ENCODE peak calls at places on chromosomes 2 and 18, in nine cellular contexts. G is choroid plexus epithelial cell, D is mesendoderm, Z is Panc1, Q is stromal cell of bone marrow, R is A172, S is NAMALWA, L is NCI-H1694 treated with DMSO at 0.1 percent for 48 hours, Y is iPS-NIHi11. M is an unnamed sample.

GRCh38 chr2:232878855-232879617 is 9.0 kb downstream of the SNORC start:
- DNase-seq in G (no peak), D (no peak), Z (no peak), Q (no peak), R (no peak), S (no peak), L (no peak), Y (no peak), M (no peak)

GRCh38 chr2:119387381-119388129 is 20.8 kb downstream of the DBI start:
- DNase-seq in G (peak), D (peak), Z (no peak), Q (peak), R (peak), S (peak), L (peak), Y (no peak), M (peak)

GRCh38 chr18:33875029-33875428 is 297.0 kb downstream of the ASXL3 start:
- DNase-seq in G (no peak), D (no peak), Z (no peak), Q (no peak), R (no peak), S (no peak), L (no peak), Y (no peak), M (no peak)

GRCh38 chr2:194867328-194867727 is 789.7 kb upstream of the SLC39A10 start:
- DNase-seq in G (peak), D (peak), Z (no peak), Q (no peak), R (peak), S (peak), L (peak), Y (peak), M (peak)

GRCh38 chr2:126902152-126902835 is 3.6 kb downstream of the TEX51 start:
- DNase-seq in G (no peak), D (no peak), Z (no peak), Q (no peak), R (no peak), S (no peak), L (no peak), Y (no peak), M (no peak)

GRCh38 chr2:167966937-167967913 is 280.2 kb downstream of the STK39 start:
- DNase-seq in G (no peak), D (no peak), Z (no peak), Q (peak), R (no peak), S (no peak), L (no peak), Y (no peak), M (no peak)

GRCh38 chr2:70258532-70258875 is 567 bp downstream of the PCYOX1 start:
- DNase-seq in G (peak), D (peak), Z (no peak), Q (no peak), R (no peak), S (no peak), L (no peak), Y (peak), M (no peak)

GRCh38 chr2:151977631-151978030 is 121.2 kb downstream of the CACNB4 start:
- DNase-seq in G (no peak), D (no peak), Z (no peak), Q (no peak), R (no peak), S (no peak), L (no peak), Y (no peak), M (no peak)

GRCh38 chr2:47485751-47486300 is 82.9 kb downstream of the MSH2 start:
- DNase-seq in G (peak), D (no peak), Z (no peak), Q (no peak), R (no peak), S (no peak), L (no peak), Y (no peak), M (no peak)

GRCh38 chr2:43611987-43612894 is 16.4 kb upstream of the THADA start:
- DNase-seq in G (peak), D (peak), Z (peak), Q (peak), R (peak), S (peak), L (peak), Y (peak), M (peak)

GRCh38 chr2:138081225-138082073 is 117.2 kb downstream of the HNMT start:
- DNase-seq in G (no peak), D (no peak), Z (no peak), Q (no peak), R (no peak), S (no peak), L (no peak), Y (no peak), M (no peak)

GRCh38 chr2:1674276-1674675 is 70.0 kb downstream of the PXDN start:
- DNase-seq in G (no peak), D (no peak), Z (no peak), Q (no peak), R (no peak), S (no peak), L (no peak), Y (no peak), M (no peak)

GRCh38 chr2:15941483-15941853 is 1.1 kb downstream of the MYCN start:
- DNase-seq in G (no peak), D (peak), Z (no peak), Q (no peak), R (no peak), S (no peak), L (peak), Y (peak), M (no peak)

GRCh38 chr2:36058953-36059352 is 296.6 kb upstream of the CRIM1 start:
- DNase-seq in G (no peak), D (peak), Z (no peak), Q (peak), R (peak), S (no peak), L (no peak), Y (no peak), M (no peak)

GRCh38 chr2:215528555-215528954 is 92.7 kb upstream of the FN1 start:
- DNase-seq in G (peak), D (peak), Z (no peak), Q (peak), R (peak), S (no peak), L (no peak), Y (no peak), M (no peak)

GRCh38 chr2:160918909-160919503 is 241.2 kb upstream of the TANK start:
- DNase-seq in G (peak), D (peak), Z (no peak), Q (no peak), R (peak), S (peak), L (no peak), Y (peak), M (no peak)

M was measured in NCI-H446 treated with DMSO at 0.1 percent for 48 hours.